ENCODE peak calls at places on chromosomes 11 and 22, in five cellular contexts. E, S, L, Y and J are unnamed samples.

GRCh38 chr11:12824281-12825041 is 150.2 kb downstream of the TEAD1 start:
- DNase-seq in E (peak), S (peak), L (peak), Y (peak), J (no peak)

GRCh38 chr11:1387961-1388762 is 1.6 kb upstream of the BRSK2 start:
- DNase-seq in E (peak), S (peak), L (no peak), Y (peak), J (no peak)

GRCh38 chr11:65574963-65575567 is 788 bp upstream of the EHBP1L1 start:
- DNase-seq in E (peak), S (no peak), L (no peak), Y (peak), J (no peak)

GRCh38 chr11:36598051-36598450 is at the start of gene RAG2:
- DNase-seq in E (no peak), S (no peak), L (no peak), Y (no peak), J (no peak)

GRCh38 chr11:47109051-47109791 is 67.5 kb downstream of the ARFGAP2 start:
- DNase-seq in E (no peak), S (no peak), L (no peak), Y (no peak), J (no peak)

GRCh38 chr11:83051760-83052671 is 19.7 kb downstream of the RAB30 start:
- DNase-seq in E (no peak), S (peak), L (no peak), Y (peak), J (no peak)

GRCh38 chr22:19664406-19664805 is 49.9 kb upstream of the SEPTIN5 start:
- DNase-seq in E (no peak), S (no peak), L (no peak), Y (no peak), J (no peak)

GRCh38 chr11:44877908-44878459 is 72.7 kb downstream of the TP53I11 start:
- DNase-seq in E (peak), S (no peak), L (no peak), Y (no peak), J (no peak)

GRCh38 chr11:91932151-91932821 is 292.3 kb upstream of the FAT3 start:
- DNase-seq in E (peak), S (peak), L (no peak), Y (no peak), J (no peak)

GRCh38 chr11:5420993-5421392 is 918 bp upstream of the OR51Q1 start:
- DNase-seq in E (peak), S (no peak), L (no peak), Y (no peak), J (no peak)

GRCh38 chr11:113016905-113017304 is 55.7 kb downstream of the NCAM1 start:
- DNase-seq in E (no peak), S (no peak), L (no peak), Y (no peak), J (no peak)

GRCh38 chr11:78795862-78796261 is 221.2 kb upstream of the NARS2 start:
- DNase-seq in E (no peak), S (no peak), L (no peak), Y (no peak), J (no peak)

GRCh38 chr11:22539851-22540376 is 85.7 kb downstream of the FANCF start:
- DNase-seq in E (peak), S (no peak), L (no peak), Y (peak), J (peak)

GRCh38 chr11:73140213-73141030 is 1.7 kb downstream of the FCHSD2 start:
- DNase-seq in E (peak), S (peak), L (peak), Y (peak), J (no peak)

GRCh38 chr22:44618400-44618799 is 83.6 kb upstream of the PRR5 start:
- DNase-seq in E (no peak), S (no peak), L (no peak), Y (no peak), J (no peak)

GRCh38 chr11:45133871-45134270 is 12.6 kb upstream of the PRDM11 start:
- DNase-seq in E (no peak), S (no peak), L (no peak), Y (no peak), J (no peak)

GRCh38 chr11:79097279-79097875 is 343.5 kb downstream of the TENM4 start:
- DNase-seq in E (no peak), S (peak), L (no peak), Y (no peak), J (peak)

GRCh38 chr11:70641366-70641765 is 243.0 kb downstream of the CTTN start:
- DNase-seq in E (no peak), S (peak), L (no peak), Y (no peak), J (no peak)

GRCh38 chr22:48453751-48454485 is 1373.8 kb downstream of the BRD1 start:
- DNase-seq in E (no peak), S (no peak), L (no peak), Y (no peak), J (no peak)

GRCh38 chr11:122920579-122920978 is 38.0 kb downstream of the JHY start:
- DNase-seq in E (peak), S (no peak), L (no peak), Y (no peak), J (no peak)

GRCh38 chr11:89381094-89381493 is 110.1 kb downstream of the NOX4 start:
- DNase-seq in E (peak), S (no peak), L (no peak), Y (no peak), J (no peak)

GRCh38 chr11:61303725-61304124 is 8.6 kb upstream of the VWCE start:
- DNase-seq in E (no peak), S (no peak), L (no peak), Y (no peak), J (no peak)

GRCh38 chr11:64918056-64918455 is 1.0 kb upstream of the ATG2A start:
- DNase-seq in E (peak), S (peak), L (no peak), Y (no peak), J (no peak)

GRCh38 chr11:73167555-73167954 is 25.4 kb upstream of the FCHSD2 start:
- DNase-seq in E (no peak), S (peak), L (peak), Y (no peak), J (no peak)

GRCh38 chr22:40728731-40729189 is 49.5 kb downstream of the MCHR1 start:
- DNase-seq in E (no peak), S (no peak), L (no peak), Y (no peak), J (no peak)

GRCh38 chr22:49951986-49952896 is 8.3 kb upstream of the PIM3 start:
- DNase-seq in E (no peak), S (no peak), L (no peak), Y (no peak), J (no peak)

GRCh38 chr11:30395751-30396150 is 72.8 kb downstream of the ARL14EP start:
- DNase-seq in E (no peak), S (no peak), L (no peak), Y (no peak), J (no peak)

GRCh38 chr22:48594757-48595510 is 1232.7 kb downstream of the BRD1 start:
- DNase-seq in E (no peak), S (no peak), L (no peak), Y (no peak), J (no peak)

GRCh38 chr11:31160504-31161422 is 208.8 kb downstream of the DCDC1 start:
- DNase-seq in E (peak), S (no peak), L (no peak), Y (no peak), J (no peak)

GRCh38 chr11:111183706-111184105 is 61.8 kb upstream of the POU2AF2 start:
- DNase-seq in E (no peak), S (no peak), L (no peak), Y (no peak), J (no peak)

GRCh38 chr11:34654491-34655334 is 33.8 kb downstream of the EHF start:
- DNase-seq in E (peak), S (no peak), L (peak), Y (peak), J (peak)

GRCh38 chr11:104333977-104334376 is 170.0 kb upstream of the PDGFD start:
- DNase-seq in E (peak), S (peak), L (no peak), Y (no peak), J (no peak)

GRCh38 chr11:37500425-37500824 is 902.4 kb upstream of the RAG2 start:
- DNase-seq in E (no peak), S (no peak), L (no peak), Y (no peak), J (no peak)

GRCh38 chr11:73019996-73020395 is 122.1 kb downstream of the FCHSD2 start:
- DNase-seq in E (no peak), S (no peak), L (no peak), Y (no peak), J (no peak)

GRCh38 chr22:49371325-49372110 is 456.2 kb downstream of the BRD1 start:
- DNase-seq in E (no peak), S (no peak), L (no peak), Y (no peak), J (no peak)

GRCh38 chr11:120211522-120212258 is 858 bp downstream of the OAF start:
- DNase-seq in E (no peak), S (no peak), L (no peak), Y (no peak), J (no peak)

GRCh38 chr11:120210651-120211521 is at the start of gene OAF:
- DNase-seq in E (peak), S (peak), L (peak), Y (peak), J (peak)

GRCh38 chr11:120212926-120213325 is 2.1 kb downstream of the OAF start:
- DNase-seq in E (no peak), S (no peak), L (no peak), Y (no peak), J (no peak)

GRCh38 chr11:120214581-120214980 is 3.7 kb downstream of the OAF start:
- DNase-seq in E (no peak), S (no peak), L (no peak), Y (peak), J (no peak)

DNA sequence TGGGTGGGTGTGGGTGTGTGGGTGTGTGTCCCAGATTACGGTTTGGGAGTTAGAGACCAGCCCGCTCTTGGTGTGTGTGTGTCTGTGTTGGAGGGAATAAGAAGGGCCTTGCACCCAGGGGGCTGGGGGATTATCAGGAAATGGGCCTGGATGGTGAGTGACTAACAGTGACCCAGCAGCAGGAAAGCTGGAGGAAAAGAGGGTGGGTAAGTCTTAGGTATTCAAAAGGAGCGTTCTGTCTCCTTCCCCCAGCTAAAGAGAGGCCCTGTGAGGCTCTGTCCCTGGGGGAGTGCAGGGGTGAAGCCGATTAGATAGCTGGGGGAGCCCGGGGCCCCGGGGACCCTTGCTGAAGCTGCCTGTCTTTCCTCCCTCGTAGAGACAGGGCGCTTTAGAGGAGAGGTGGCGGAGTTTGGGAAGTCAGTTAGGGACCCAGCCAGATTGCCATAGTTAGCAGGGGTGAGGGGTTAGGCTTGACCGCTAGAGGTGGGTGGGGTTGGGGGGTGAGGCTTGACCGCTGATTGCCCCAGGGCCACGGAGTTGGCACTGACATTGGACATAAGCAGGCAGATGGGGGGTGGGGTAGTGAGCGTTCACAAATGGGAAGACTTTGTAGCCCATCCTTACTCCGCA is 1.5 kb downstream of the OAF start:
- DNase-seq in E (peak), S (no peak), L (peak), Y (no peak), J (no peak)
- H3K4me3 ChIP-seq in E (peak), S (peak), L (peak), Y (peak), J (peak)

GRCh38 chr22:41848468-41848867 is 15.6 kb downstream of the SREBF2 start:
- DNase-seq in E (peak), S (no peak), L (no peak), Y (no peak), J (peak)
- H3K27ac ChIP-seq in E (no peak), S (no peak), L (no peak), Y (no peak), J (peak)

GRCh38 chr22:39452740-39453040 is 4.1 kb upstream of the MGAT3 start:
- DNase-seq in E (no peak), S (no peak), L (no peak), Y (no peak), J (no peak)

GRCh38 chr22:39453765-39454378 is 2.9 kb upstream of the MGAT3 start:
- DNase-seq in E (peak), S (no peak), L (no peak), Y (no peak), J (no peak)

GRCh38 chr22:39457047-39457545 is 284 bp downstream of the MGAT3 start:
- DNase-seq in E (no peak), S (no peak), L (no peak), Y (no peak), J (no peak)

GRCh38 chr22:39456262-39457046 is at the start of gene MGAT3:
- DNase-seq in E (no peak), S (peak), L (no peak), Y (no peak), J (no peak)

DNA sequence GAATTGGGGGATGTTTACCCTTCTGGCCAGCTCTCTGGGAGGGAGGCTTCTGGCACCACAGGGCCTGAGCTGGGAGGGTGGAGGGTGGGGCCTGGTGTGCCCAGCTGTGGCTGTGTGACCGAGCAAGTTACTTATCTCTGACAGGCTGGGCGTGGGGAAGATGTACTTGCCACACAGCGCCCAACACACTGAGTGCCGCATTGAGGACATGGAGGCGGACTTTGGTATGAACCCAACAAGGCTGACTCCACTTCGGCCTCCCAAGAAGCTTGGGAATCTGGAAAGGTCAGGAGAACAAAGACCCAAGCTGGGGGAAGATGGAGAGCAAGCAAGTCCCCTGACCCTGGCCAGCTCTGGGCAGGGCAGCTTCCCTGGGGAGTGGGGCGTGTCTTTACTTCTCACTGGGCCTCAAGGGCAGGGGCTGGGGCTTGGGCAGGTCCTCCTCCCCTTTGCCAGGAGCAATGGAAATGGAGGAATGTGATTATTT is 2.4 kb upstream of the MGAT3 start:
- DNase-seq in E (no peak), S (peak), L (no peak), Y (no peak), J (no peak)
- H3K4me3 ChIP-seq in E (no peak), S (no peak), L (no peak), Y (no peak), J (no peak)

DNA sequence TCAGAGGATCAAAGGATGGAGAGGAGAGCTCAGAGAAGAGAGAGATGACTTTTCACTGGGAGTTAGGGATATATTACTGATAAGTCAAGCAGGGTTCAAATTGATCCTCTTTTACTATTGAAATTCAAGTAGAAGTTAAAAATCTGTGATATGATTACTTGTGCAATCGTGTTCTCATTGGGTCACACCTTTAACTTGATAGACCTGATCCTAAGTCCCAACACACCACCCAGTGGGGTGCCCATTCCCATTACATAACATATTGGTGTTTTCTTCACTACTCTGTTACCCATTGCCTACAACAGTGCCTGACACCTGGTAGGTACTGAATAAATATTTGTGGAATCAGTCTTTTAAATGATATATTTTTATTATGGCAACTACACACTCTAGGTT is 66.4 kb upstream of the PICALM start:
- DNase-seq in E (no peak), S (no peak), L (no peak), Y (no peak), J (no peak)
- H3K27ac ChIP-seq in E (no peak), S (no peak), L (no peak), Y (no peak), J (peak)

DNA sequence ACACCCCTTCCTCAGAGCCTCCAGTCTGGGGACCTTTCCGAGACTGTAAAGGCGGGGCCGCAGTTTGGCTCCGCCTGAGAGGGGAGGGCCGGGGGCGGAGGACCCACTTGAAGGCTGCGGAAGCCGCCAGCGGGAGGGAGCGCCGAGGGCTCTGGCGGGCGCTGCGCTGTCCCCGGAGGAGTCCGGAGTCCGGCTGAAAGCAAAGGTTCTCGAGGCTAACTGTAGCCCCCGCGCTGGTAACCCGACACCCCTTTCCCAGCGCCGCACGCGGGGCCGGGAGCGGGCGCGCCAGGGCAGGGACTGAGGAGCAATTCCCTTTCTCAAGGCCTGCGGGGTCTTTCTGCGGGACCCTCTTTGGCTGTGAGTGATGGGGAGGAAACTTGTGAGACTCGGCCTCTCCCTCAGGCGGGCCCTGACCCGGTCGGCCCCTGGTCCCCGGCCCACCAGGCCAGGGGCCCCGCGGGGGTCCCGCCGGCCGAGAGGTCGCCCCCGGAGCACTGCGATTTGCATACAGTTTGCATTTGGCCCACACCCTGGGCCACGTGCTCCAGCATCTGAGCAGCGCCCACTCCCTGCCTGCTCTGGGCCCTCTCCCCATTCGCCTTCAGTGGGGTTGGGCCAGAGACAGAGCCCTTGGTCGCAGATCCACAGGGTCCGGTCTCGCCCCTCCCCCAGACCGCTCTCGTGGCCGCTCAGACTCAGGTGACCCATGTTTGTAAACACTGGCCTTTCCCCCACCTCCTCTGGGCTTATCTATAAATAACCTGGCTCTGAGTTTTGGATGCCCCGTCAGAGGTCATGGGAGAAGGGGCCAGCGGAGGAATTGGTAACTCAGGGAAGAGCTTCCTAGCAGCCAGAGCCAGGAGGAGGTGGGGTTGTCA is 519 bp upstream of the ART5 start:
- DNase-seq in E (peak), S (peak), L (peak), Y (peak), J (peak)
- H3K4me3 ChIP-seq in E (peak), S (peak), L (peak), Y (peak), J (peak)

GRCh38 chr11:68581901-68582300 is 102.4 kb upstream of the GAL start:
- DNase-seq in E (no peak), S (no peak), L (no peak), Y (no peak), J (no peak)

GRCh38 chr11:68584097-68584496 is 100.2 kb upstream of the GAL start:
- DNase-seq in E (peak), S (peak), L (no peak), Y (peak), J (peak)

GRCh38 chr11:68583047-68583446 is 101.3 kb upstream of the GAL start:
- DNase-seq in E (no peak), S (no peak), L (no peak), Y (no peak), J (no peak)

GRCh38 chr11:68582416-68583046 is 101.8 kb upstream of the GAL start:
- DNase-seq in E (no peak), S (no peak), L (no peak), Y (no peak), J (no peak)

DNA sequence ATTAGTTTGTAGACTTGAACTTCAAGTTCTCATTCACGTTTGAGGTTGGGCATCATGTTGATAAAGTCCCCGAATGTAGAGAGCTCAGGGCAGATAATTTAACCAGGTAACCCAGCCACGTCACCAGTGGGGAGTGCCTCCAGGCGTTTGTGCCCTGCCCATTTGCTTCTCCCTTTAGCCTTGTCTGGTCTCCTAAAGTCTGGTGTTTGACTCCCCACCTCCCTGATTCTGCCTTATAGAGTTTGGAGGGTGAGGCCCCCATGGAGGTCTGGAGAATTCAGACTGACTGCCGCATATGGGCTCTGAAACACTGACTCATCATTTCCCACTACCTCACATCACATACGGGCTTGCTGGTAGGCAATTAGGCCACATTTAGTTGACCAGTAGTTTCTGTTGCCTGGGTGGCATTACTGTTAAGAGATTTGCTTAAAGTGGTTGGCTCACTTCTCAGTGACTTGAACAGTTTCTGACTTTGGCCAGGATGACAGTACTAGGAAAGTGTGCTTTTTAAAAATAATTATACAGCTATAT is 99.3 kb upstream of the GAL start:
- DNase-seq in E (no peak), S (no peak), L (no peak), Y (no peak), J (no peak)
- H3K27ac ChIP-seq in E (no peak), S (no peak), L (no peak), Y (no peak), J (no peak)